ENCODE peak calls at places on chromosome 18, in nine cellular contexts. G, Y, K, R, I, L, M, E and B are unnamed samples.

GRCh38 chr18:39591647-39592046 is 2026.0 kb upstream of the CELF4 start:
- DNase-seq in R (no peak), E (no peak), L (no peak), K (no peak), G (no peak), M (no peak), Y (no peak), I (no peak), B (no peak)

GRCh38 chr18:70623106-70623505 is 334.3 kb downstream of the SOCS6 start:
- DNase-seq in G (no peak), R (no peak), I (no peak), Y (no peak), L (no peak), M (no peak), E (peak; percentile 26), K (no peak), B (no peak)

GRCh38 chr18:34821669-34822210 is 111.6 kb downstream of the DTNA start:
- DNase-seq in I (no peak), E (peak; percentile 4), L (no peak), R (no peak), Y (no peak), K (no peak), G (no peak), M (no peak), B (no peak)

GRCh38 chr18:67301592-67301991 is 214.9 kb downstream of the DSEL start:
- DNase-seq in I (no peak), M (no peak), L (no peak), K (no peak), R (no peak), E (no peak), Y (no peak), G (no peak), B (no peak)

GRCh38 chr18:34352385-34353163 is 127.9 kb upstream of the NOL4 start:
- DNase-seq in Y (peak; percentile 1), R (no peak), M (no peak), I (no peak), L (no peak), K (no peak), E (peak; percentile 1), G (peak; percentile 18), B (no peak)

GRCh38 chr18:74652392-74652988 is 54.8 kb downstream of the ZNF407 start:
- DNase-seq in E (peak; percentile 55), Y (peak; percentile 77), M (peak; percentile 43), K (no peak), R (peak; percentile 5), G (peak; percentile 65), I (peak; percentile 10), L (peak; percentile 31), B (peak; percentile 47)

GRCh38 chr18:52118684-52119083 is 221.3 kb upstream of the DCC start:
- DNase-seq in R (no peak), K (no peak), I (no peak), M (no peak), Y (no peak), L (no peak), E (no peak), G (no peak), B (no peak)

GRCh38 chr18:61669320-61669719 is 223.5 kb downstream of the RNF152 start:
- DNase-seq in Y (peak; percentile 7), M (no peak), G (no peak), I (no peak), K (no peak), L (peak; percentile 29), R (no peak), E (no peak), B (peak; percentile 50)

GRCh38 chr18:33596178-33596854 is 18.3 kb downstream of the ASXL3 start:
- DNase-seq in M (no peak), Y (peak; percentile 53), E (no peak), K (no peak), I (no peak), G (no peak), R (no peak), L (peak; percentile 31), B (no peak)

GRCh38 chr18:9380101-9380500 is 45.5 kb downstream of the TWSG1 start:
- DNase-seq in R (no peak), G (no peak), Y (no peak), M (no peak), L (peak; percentile 37), E (no peak), K (no peak), I (no peak), B (no peak)

GRCh38 chr18:68219867-68220266 is 495.0 kb downstream of the TMX3 start:
- DNase-seq in M (no peak), L (peak; percentile 23), K (no peak), I (no peak), G (no peak), E (no peak), Y (peak; percentile 33), R (peak; percentile 7), B (no peak)

GRCh38 chr18:10374195-10374594 is 80.2 kb upstream of the APCDD1 start:
- DNase-seq in R (no peak), Y (no peak), M (no peak), L (no peak), I (no peak), K (no peak), E (no peak), G (no peak), B (no peak)

GRCh38 chr18:38422216-38422615 is 856.6 kb upstream of the CELF4 start:
- DNase-seq in I (no peak), Y (no peak), M (no peak), R (no peak), K (no peak), L (no peak), G (no peak), E (no peak), B (no peak)

GRCh38 chr18:37243756-37244155 is 321.8 kb downstream of the CELF4 start:
- DNase-seq in R (no peak), L (no peak), M (no peak), Y (no peak), G (no peak), K (no peak), E (no peak), I (no peak), B (no peak)

GRCh38 chr18:70469916-70470315 is 181.1 kb downstream of the SOCS6 start:
- DNase-seq in M (no peak), E (peak; percentile 81), L (no peak), R (no peak), Y (peak; percentile 63), I (no peak), K (no peak), G (peak; percentile 27), B (no peak)

GRCh38 chr18:59222341-59222740 is 2.4 kb downstream of the GRP start:
- DNase-seq in I (no peak), Y (no peak), K (no peak), R (no peak), E (no peak), G (no peak), M (no peak), L (no peak), B (no peak)

GRCh38 chr18:55384551-55385275 is 203.3 kb downstream of the TCF4 start:
- DNase-seq in L (no peak), E (peak; percentile 39), Y (peak; percentile 73), R (no peak), M (peak; percentile 31), K (no peak), I (peak; percentile 11), G (peak; percentile 47), B (peak; percentile 45)
- TF ChIP-seq CTCF in L (peak; percentile 69), E (peak; percentile 83), Y (peak; percentile 84), R (peak; percentile 77), M (peak; percentile 75), K (peak; percentile 46), I (peak; percentile 33), G (peak; percentile 87), B (peak; percentile 91)

DNA sequence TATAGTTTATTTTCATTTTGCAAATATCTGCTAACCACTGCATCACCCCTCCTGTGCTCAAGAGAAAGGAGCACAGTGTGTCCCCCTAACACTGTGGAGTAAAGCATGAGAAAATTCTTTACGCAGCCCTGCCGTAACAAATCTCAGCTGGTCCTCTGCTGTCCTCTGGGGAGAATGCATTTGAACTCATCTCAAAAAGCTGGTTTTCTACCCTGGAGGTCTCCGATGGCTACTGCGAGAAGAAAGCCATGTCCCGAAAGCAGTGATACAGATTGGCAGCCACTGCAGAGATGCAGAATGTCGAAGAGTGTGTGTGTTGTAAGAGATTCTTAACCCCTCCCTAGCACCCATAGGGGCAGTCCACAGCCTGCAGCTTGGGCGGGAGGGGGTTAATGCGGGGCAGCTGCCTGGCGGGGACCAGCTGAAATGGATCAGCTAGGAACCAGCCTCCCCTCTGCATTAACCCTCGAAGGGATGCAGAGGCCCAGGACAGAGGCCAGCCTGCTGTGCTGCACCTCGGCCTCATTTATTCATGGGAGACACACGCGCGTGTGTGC is 236.0 kb downstream of the ZNF516 start:
- DNase-seq in L (no peak), M (no peak), I (no peak), R (no peak), K (no peak), Y (no peak), E (no peak), G (no peak), B (no peak)
- TF ChIP-seq CTCF in L (no peak), M (no peak), I (no peak), R (no peak), K (peak; percentile 21), Y (peak; percentile 4), E (no peak), G (peak; percentile 11), B (peak; percentile 33)

GRCh38 chr18:47932170-47932569 is 1.7 kb upstream of the SMAD2 start:
- DNase-seq in I (no peak), Y (no peak), R (no peak), E (no peak), K (no peak), L (no peak), G (no peak), M (no peak), B (no peak)

GRCh38 chr18:47930844-47931706 is 616 bp upstream of the SMAD2 start:
- DNase-seq in L (peak; percentile 96), I (peak; percentile 97), R (peak; percentile 86), Y (peak; percentile 97), E (peak; percentile 98), K (peak; percentile 99), M (peak; percentile 91), G (peak; percentile 98), B (peak; percentile 93)

GRCh38 chr18:47930086-47930843 is at the start of gene SMAD2:
- DNase-seq in Y (peak; percentile 82), K (peak; percentile 94), L (peak; percentile 73), I (peak; percentile 88), E (peak; percentile 87), G (peak; percentile 80), R (no peak), M (peak; percentile 71), B (peak; percentile 48)

GRCh38 chr18:47931707-47932103 is 1.2 kb upstream of the SMAD2 start:
- DNase-seq in E (peak; percentile 90), G (peak; percentile 39), I (peak; percentile 52), L (peak; percentile 26), Y (no peak), K (peak; percentile 65), R (no peak), M (peak; percentile 59), B (no peak)

DNA sequence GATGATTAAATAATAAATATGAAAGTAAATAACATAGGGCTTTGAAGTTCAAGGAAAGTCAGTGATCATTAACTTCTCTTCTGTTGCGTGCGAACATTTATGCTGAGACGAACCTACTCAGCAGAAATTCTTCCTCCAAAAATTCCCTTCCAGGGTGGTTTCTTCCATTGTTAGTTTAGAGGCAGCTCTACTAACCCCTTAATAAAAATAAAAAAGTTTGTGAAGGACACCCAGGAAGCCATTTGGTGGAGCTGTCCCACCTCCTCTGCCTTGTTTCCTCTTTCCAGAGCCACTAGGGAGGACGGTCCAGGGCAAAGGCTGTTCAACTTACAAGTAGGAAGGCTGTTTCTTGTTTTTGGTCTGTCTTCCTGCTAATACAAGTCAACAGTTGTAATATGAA is 2.1 kb upstream of the SMAD2 start:
- DNase-seq in L (no peak), I (peak; percentile 18), G (peak; percentile 30), Y (no peak), R (no peak), K (no peak), M (no peak), E (peak; percentile 91), B (no peak)
- TF ChIP-seq CTCF in L (no peak), I (no peak), G (no peak), Y (no peak), R (peak; percentile 20), K (peak; percentile 13), M (no peak), E (peak; percentile 42), B (no peak)

GRCh38 chr18:5546660-5547059 is 2.9 kb upstream of the EPB41L3 start:
- DNase-seq in Y (peak; percentile 76), I (no peak), K (no peak), M (no peak), E (peak; percentile 19), G (peak; percentile 53), L (no peak), R (no peak), B (peak; percentile 58)
- TF ChIP-seq CTCF in Y (peak; percentile 81), I (no peak), K (peak; percentile 49), M (peak; percentile 16), E (peak; percentile 5), G (peak; percentile 89), L (peak; percentile 67), R (peak; percentile 74), B (peak; percentile 85)